ENCODE peak calls at places on chromosomes 3 and 15, in four cellular contexts. M, Q, N and I are unnamed samples.

GRCh38 chr15:77592768-77593167 is 39.9 kb downstream of the LINGO1 start:
- ATAC-seq in M (no peak), N (no peak), Q (no peak), I (no peak)

GRCh38 chr3:52022323-52023100 is 26.8 kb upstream of the RPL29 start:
- ATAC-seq in Q (no peak), N (no peak), M (no peak), I (peak; percentile 40)

GRCh38 chr3:171813897-171814460 is 3.7 kb upstream of the PLD1 start:
- ATAC-seq in N (no peak), M (peak; percentile 47), Q (peak; percentile 27), I (no peak)

GRCh38 chr3:150613034-150613433 is 9.9 kb downstream of the SELENOT start:
- ATAC-seq in M (no peak), N (no peak), Q (no peak), I (no peak)

GRCh38 chr3:117681619-117682018 is 972.0 kb downstream of the TUSC7 start:
- ATAC-seq in M (no peak), N (no peak), Q (peak; percentile 83), I (no peak)

GRCh38 chr3:104396974-104397669 is 969.6 kb upstream of the ALCAM start:
- ATAC-seq in N (no peak), Q (no peak), M (no peak), I (no peak)

GRCh38 chr3:126573492-126574117 is 14.9 kb upstream of the C3orf22 start:
- ATAC-seq in Q (no peak), N (no peak), M (no peak), I (no peak)

GRCh38 chr15:58469432-58470353 is 37.9 kb downstream of the LIPC start:
- ATAC-seq in M (no peak), Q (peak; percentile 88), N (peak; percentile 39), I (peak; percentile 77)

GRCh38 chr3:110971010-110971585 is 100.5 kb upstream of the NECTIN3 start:
- ATAC-seq in N (peak; percentile 48), Q (no peak), M (no peak), I (no peak)

GRCh38 chr3:196711838-196712513 is at the start of the genes CEP19 and PIGX:
- ATAC-seq in N (peak; percentile 85), Q (peak; percentile 99), M (peak; percentile 88), I (peak; percentile 96)
- TF ChIP-seq POLR2A in N (peak; percentile 44), Q (peak; percentile 59), M (peak; percentile 84), I (peak; percentile 59)

GRCh38 chr15:88637841-88638625 is 783 bp upstream of the ISG20 start:
- ATAC-seq in M (no peak), Q (peak; percentile 29), N (peak; percentile 50), I (peak; percentile 7)

GRCh38 chr15:88636654-88637053 is 2.2 kb upstream of the ISG20 start:
- ATAC-seq in M (no peak), Q (no peak), N (no peak), I (no peak)

GRCh38 chr15:88636039-88636438 is 2.8 kb upstream of the ISG20 start:
- ATAC-seq in N (no peak), Q (no peak), M (no peak), I (no peak)

GRCh38 chr15:88637436-88637835 is 1.4 kb upstream of the ISG20 start:
- ATAC-seq in N (no peak), M (no peak), Q (no peak), I (no peak)

GRCh38 chr15:88638626-88639372 is at the start of gene ISG20:
- ATAC-seq in M (peak; percentile 78), N (peak; percentile 88), Q (peak; percentile 95), I (peak; percentile 92)
- TF ChIP-seq EP300 in M (no peak), N (peak; percentile 40), Q (peak; percentile 83), I (peak; percentile 32)

DNA sequence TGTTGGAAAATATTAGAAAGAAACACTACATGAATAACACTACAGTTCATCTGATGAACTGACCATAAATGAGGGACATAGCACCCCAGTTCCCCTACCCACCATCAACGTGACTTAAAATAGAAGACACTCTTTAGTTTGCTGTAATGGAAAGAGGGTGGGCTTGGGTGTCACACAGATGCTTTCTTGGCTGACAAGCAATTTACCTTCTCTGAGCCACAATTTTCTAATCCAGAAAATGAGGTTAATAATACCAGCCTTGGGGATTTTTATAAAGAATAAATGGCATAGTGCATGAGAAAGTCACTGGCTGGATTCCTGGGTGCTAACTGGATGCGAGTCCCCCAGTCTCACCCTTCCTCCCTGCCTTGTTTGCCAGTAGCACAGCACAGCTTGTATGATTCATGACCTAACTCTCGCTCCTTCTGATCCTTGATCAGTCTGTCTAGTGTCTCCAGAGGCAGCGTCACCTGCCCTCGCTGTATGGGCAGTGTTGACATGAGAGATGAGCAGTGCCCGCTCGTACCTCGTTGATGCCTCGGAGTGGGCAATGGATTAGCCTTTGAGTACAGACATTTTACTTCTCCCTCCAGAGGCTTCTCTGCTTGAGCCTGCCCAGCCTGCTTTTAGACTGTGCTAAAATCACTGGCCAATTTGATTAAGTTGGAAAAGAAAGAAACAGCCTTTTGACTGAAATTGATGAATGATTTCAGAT is 569.2 kb downstream of the NTRK3 start:
- ATAC-seq in M (no peak), N (no peak), Q (no peak), I (no peak)
- TF ChIP-seq POLR2A in M (no peak), N (no peak), Q (no peak), I (no peak)

DNA sequence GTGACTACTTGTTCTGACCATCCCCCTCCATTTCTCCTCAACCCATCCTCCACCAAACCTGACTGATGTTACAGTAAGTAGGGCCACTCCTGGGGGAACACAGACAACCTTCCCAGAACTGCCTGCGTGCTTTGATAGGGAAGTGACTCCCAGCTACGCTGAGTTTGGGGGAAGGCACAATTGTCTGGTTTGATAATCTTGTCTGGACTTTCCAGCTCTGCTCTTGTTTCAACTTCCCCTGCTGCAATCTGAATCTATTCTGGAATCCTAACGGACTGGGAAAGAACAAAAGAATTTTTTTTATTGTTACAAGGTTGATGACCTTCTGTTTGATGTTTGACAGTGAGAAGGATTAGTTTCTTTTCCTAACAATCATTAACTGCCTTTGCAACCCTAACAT is 895.6 kb downstream of the ROBO1 start:
- ATAC-seq in N (peak; percentile 92), M (peak; percentile 20), Q (no peak), I (no peak)
- TF ChIP-seq EP300 in N (peak; percentile 82), M (no peak), Q (no peak), I (no peak)

DNA sequence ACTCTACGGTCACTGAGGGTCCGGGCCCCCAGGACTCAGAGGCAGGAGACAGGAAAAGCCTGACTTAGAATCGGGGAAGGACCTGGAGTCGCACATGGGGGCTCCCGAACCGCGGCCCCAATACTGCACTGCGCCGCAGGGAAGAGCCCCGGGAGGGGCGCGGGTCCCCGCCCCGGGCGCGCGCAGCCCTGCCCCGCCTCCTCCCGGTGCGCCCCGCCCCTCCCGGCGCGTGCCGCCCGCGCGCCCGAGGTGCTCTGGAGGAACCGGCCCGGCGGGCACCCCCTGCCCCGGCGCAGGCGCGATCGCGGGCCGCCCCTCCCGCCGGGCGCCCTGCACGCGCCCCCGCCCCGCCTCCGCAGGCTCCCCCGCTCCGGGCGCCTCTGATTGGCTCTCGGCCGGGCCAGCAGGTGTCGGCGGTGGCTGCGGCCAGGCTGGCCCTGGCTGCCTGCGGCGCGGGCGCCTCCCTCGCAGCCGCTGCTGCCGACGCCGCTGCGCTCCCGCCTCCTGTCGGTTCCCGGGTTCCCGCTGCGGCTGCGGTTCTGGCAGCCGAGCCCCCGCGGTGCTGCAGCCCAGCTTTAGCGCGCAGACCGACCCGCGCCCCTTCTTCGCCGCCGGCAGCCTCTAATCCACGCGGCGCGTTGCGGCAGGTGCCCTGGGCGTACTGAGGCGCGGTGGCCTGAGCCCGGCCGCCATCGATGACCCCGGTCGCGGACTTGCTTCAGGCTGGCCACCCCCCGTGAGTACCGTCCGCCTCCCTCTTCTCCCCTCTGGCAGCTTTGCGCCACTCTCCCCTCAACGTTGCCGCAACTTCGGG is at the start of gene MYRIP:
- ATAC-seq in N (peak; percentile 94), M (peak; percentile 66), Q (peak; percentile 78), I (peak; percentile 81)
- TF ChIP-seq POLR2A in N (no peak), M (no peak), Q (no peak), I (no peak)

GRCh38 chr3:13823692-13824091 is 56.2 kb downstream of the WNT7A start:
- ATAC-seq in Q (no peak), M (no peak), N (no peak), I (no peak)
- TF ChIP-seq EP300 in Q (no peak), M (no peak), N (no peak), I (no peak)

DNA sequence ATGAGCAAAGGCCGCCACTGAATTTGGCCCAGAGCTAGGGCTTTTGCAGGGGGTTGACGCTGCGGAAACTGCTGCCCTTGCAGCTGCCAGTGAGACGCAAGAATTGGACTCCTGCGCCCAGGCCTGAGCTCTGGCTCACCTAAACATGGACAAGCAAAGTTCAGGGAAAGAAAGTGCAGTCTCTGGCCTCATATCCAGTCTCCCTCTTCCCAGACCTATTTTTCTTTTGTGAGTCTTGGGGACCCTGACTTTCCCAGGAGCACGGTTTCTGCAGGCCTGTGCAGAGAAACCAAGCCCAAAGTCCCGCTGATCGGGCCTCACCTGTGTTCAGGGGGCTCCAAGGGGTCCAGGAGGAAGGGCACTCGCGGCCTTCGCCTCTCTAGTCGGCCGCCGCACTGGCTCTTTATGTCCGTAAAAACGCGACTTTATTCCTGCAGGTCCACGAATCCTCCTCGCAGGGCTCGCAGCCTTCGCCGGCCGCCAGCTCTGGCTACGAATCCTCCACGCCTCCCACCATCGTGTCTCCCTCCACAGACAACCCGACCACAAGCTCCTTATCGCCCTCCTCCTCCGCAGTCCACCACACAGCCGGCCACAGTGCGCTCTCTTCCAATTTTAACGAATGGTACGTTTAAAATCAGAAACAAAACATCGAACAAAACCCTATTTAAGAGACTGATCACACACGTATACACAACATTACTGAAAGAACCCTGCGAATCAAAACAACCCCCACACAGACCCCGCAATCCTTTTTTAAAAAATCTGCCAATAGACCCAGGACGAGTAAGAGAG is 3.9 kb downstream of the ZIC1 start:
- ATAC-seq in M (no peak), N (no peak), Q (no peak), I (no peak)
- TF ChIP-seq POLR2A in M (no peak), N (no peak), Q (no peak), I (no peak)

GRCh38 chr3:183354325-183354831 is 74.0 kb downstream of the MCF2L2 start:
- ATAC-seq in M (no peak), Q (no peak), N (no peak), I (no peak)
- TF ChIP-seq EP300 in M (no peak), Q (no peak), N (no peak), I (no peak)

GRCh38 chr15:52427804-52428203 is 100.9 kb downstream of the MYO5A start:
- ATAC-seq in M (peak; percentile 81), N (no peak), Q (peak; percentile 89), I (no peak)
- TF ChIP-seq POLR2A in M (no peak), N (no peak), Q (no peak), I (no peak)

GRCh38 chr3:49007068-49007770 is at the start of gene WDR6:
- ATAC-seq in N (peak; percentile 93), Q (peak; percentile 94), M (peak; percentile 94), I (peak; percentile 96)
- TF ChIP-seq EP300 in N (no peak), Q (no peak), M (no peak), I (no peak)